ENCODE peak calls at places on chromosomes 16 and 17, in six cellular contexts. One of them, this sample, is unnamed.

GRCh38 chr17:8599351-8600011 is 31.0 kb downstream of the MYH10 start:
- DNase-seq in fibroblast of lung: no peak
- DNase-seq in AG04450: no peak
- DNase-seq in lung: no peak
- DNase-seq in ovary: no peak
- DNase-seq in kidney: no peak
- DNase-seq in this sample: no peak

GRCh38 chr16:58000706-58001676 is at the start of gene USB1:
- DNase-seq in kidney: peak; percentile 95
- DNase-seq in AG04450: peak; percentile 39
- DNase-seq in lung: peak; percentile 86
- DNase-seq in ovary: peak; percentile 86
- DNase-seq in fibroblast of lung: peak; percentile 72
- DNase-seq in this sample: peak; percentile 85

GRCh38 chr17:82281502-82282238 is 8.2 kb upstream of the CSNK1D start:
- DNase-seq in ovary: no peak
- DNase-seq in AG04450: no peak
- DNase-seq in fibroblast of lung: no peak
- DNase-seq in kidney: peak; percentile 92
- DNase-seq in lung: peak; percentile 78
- DNase-seq in this sample: peak; percentile 81

GRCh38 chr17:55567240-55568216 is 56.3 kb upstream of the SMIM36 start:
- DNase-seq in ovary: peak; percentile 91
- DNase-seq in lung: no peak
- DNase-seq in AG04450: no peak
- DNase-seq in kidney: no peak
- DNase-seq in fibroblast of lung: peak; percentile 46
- DNase-seq in this sample: no peak

GRCh38 chr17:44921122-44921882 is 6.0 kb upstream of the GFAP start:
- DNase-seq in fibroblast of lung: no peak
- DNase-seq in AG04450: no peak
- DNase-seq in ovary: no peak
- DNase-seq in lung: no peak
- DNase-seq in kidney: peak; percentile 64
- DNase-seq in this sample: no peak

GRCh38 chr17:77644981-77645380 is 313.5 kb upstream of the TNRC6C start:
- DNase-seq in fibroblast of lung: no peak
- DNase-seq in lung: no peak
- DNase-seq in AG04450: no peak
- DNase-seq in ovary: no peak
- DNase-seq in kidney: no peak
- DNase-seq in this sample: no peak

GRCh38 chr16:6961704-6962103 is 370.9 kb upstream of the RBFOX1 start:
- DNase-seq in fibroblast of lung: no peak
- DNase-seq in AG04450: no peak
- DNase-seq in lung: no peak
- DNase-seq in ovary: no peak
- DNase-seq in kidney: no peak
- DNase-seq in this sample: no peak

GRCh38 chr17:76529224-76529642 is 8.3 kb downstream of the CYGB start:
- DNase-seq in lung: peak; percentile 58
- DNase-seq in kidney: peak; percentile 95
- DNase-seq in ovary: peak; percentile 91
- DNase-seq in fibroblast of lung: peak; percentile 98
- DNase-seq in AG04450: no peak
- DNase-seq in this sample: no peak

GRCh38 chr17:37614391-37614790 is 5.2 kb upstream of the SYNRG start:
- DNase-seq in AG04450: peak; percentile 44
- DNase-seq in fibroblast of lung: peak; percentile 72
- DNase-seq in kidney: no peak
- DNase-seq in lung: no peak
- DNase-seq in ovary: no peak
- DNase-seq in this sample: no peak

GRCh38 chr17:65438708-65439294 is 122.6 kb downstream of the AXIN2 start:
- DNase-seq in kidney: no peak
- DNase-seq in ovary: no peak
- DNase-seq in AG04450: no peak
- DNase-seq in lung: no peak
- DNase-seq in fibroblast of lung: peak; percentile 25
- DNase-seq in this sample: no peak

GRCh38 chr16:89412811-89413210 is 77.5 kb downstream of the ANKRD11 start:
- DNase-seq in fibroblast of lung: no peak
- DNase-seq in kidney: no peak
- DNase-seq in ovary: no peak
- DNase-seq in AG04450: no peak
- DNase-seq in lung: no peak
- DNase-seq in this sample: no peak

GRCh38 chr17:4001048-4001590 is 36.9 kb upstream of the ATP2A3 start:
- DNase-seq in AG04450: no peak
- DNase-seq in lung: no peak
- DNase-seq in fibroblast of lung: no peak
- DNase-seq in ovary: no peak
- DNase-seq in kidney: no peak
- DNase-seq in this sample: no peak

GRCh38 chr17:65742433-65743312 is 181.2 kb upstream of the AXIN2 start:
- DNase-seq in fibroblast of lung: peak; percentile 62
- DNase-seq in lung: no peak
- DNase-seq in ovary: no peak
- DNase-seq in AG04450: peak; percentile 48
- DNase-seq in kidney: no peak
- DNase-seq in this sample: no peak

GRCh38 chr17:751269-752001 is 629 bp downstream of the GEMIN4 start:
- DNase-seq in ovary: peak; percentile 41
- DNase-seq in fibroblast of lung: peak; percentile 54
- DNase-seq in AG04450: no peak
- DNase-seq in kidney: peak; percentile 81
- DNase-seq in lung: peak; percentile 38
- DNase-seq in this sample: no peak

GRCh38 chr17:74873874-74874614 is 1.2 kb upstream of the FDXR start:
- DNase-seq in kidney: peak; percentile 62
- DNase-seq in AG04450: no peak
- DNase-seq in fibroblast of lung: no peak
- DNase-seq in ovary: no peak
- DNase-seq in lung: no peak
- DNase-seq in this sample: peak; percentile 29

GRCh38 chr16:30113031-30113710 is at the start of gene GDPD3:
- DNase-seq in fibroblast of lung: peak; percentile 9
- DNase-seq in AG04450: no peak
- DNase-seq in lung: no peak
- DNase-seq in ovary: no peak
- DNase-seq in kidney: peak; percentile 85
- DNase-seq in this sample: no peak

GRCh38 chr17:51491416-51491815 is 231.1 kb downstream of the UTP18 start:
- DNase-seq in kidney: no peak
- DNase-seq in fibroblast of lung: no peak
- DNase-seq in ovary: no peak
- DNase-seq in AG04450: no peak
- DNase-seq in lung: peak; percentile 62
- DNase-seq in this sample: no peak

GRCh38 chr17:74820037-74820436 is 39.6 kb downstream of the GRIN2C start:
- DNase-seq in fibroblast of lung: no peak
- DNase-seq in AG04450: no peak
- DNase-seq in ovary: no peak
- DNase-seq in kidney: no peak
- DNase-seq in lung: no peak
- DNase-seq in this sample: no peak

GRCh38 chr16:49598386-49599170 is 225.0 kb downstream of the C16orf78 start:
- DNase-seq in fibroblast of lung: no peak
- DNase-seq in ovary: no peak
- DNase-seq in AG04450: no peak
- DNase-seq in lung: no peak
- DNase-seq in kidney: no peak
- DNase-seq in this sample: no peak

GRCh38 chr17:81681672-81682071 is 1.9 kb downstream of the ARL16 start:
- DNase-seq in ovary: no peak
- DNase-seq in lung: no peak
- DNase-seq in AG04450: no peak
- DNase-seq in fibroblast of lung: no peak
- DNase-seq in kidney: no peak
- DNase-seq in this sample: peak; percentile 55

GRCh38 chr17:32971171-32971570 is 20.5 kb upstream of the SPACA3 start:
- DNase-seq in lung: peak; percentile 33
- DNase-seq in AG04450: no peak
- DNase-seq in ovary: no peak
- DNase-seq in fibroblast of lung: no peak
- DNase-seq in kidney: no peak
- DNase-seq in this sample: no peak

GRCh38 chr16:3058173-3059030 is 7.0 kb upstream of the IL32 start:
- DNase-seq in lung: no peak
- DNase-seq in ovary: peak; percentile 43
- DNase-seq in AG04450: no peak
- DNase-seq in kidney: peak; percentile 88
- DNase-seq in fibroblast of lung: peak; percentile 9
- DNase-seq in this sample: peak; percentile 74

GRCh38 chr17:72945468-72945867 is 147.0 kb downstream of the SLC39A11 start:
- DNase-seq in lung: no peak
- DNase-seq in ovary: no peak
- DNase-seq in fibroblast of lung: no peak
- DNase-seq in AG04450: no peak
- DNase-seq in kidney: no peak
- DNase-seq in this sample: no peak

DNA sequence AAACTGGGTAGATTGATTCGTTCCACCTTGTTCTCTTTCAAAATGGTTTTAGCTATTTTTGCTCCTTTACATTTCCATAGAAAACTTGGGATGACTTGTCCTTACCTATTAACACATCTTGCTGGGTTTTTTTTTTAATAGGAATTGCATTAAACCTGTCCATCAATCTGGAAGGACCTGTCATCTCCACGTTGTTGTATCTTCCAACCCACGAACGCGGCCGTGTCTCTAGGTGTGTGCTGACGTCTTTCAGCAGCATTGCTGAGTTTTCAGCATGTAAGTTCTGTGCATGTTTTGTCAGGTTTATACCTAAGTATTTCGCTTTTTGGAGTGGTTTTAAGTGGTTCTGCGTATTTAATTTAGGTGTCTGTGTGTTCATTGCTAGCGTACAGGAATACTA is 60.4 kb upstream of the GNG13 start:
- DNase-seq in kidney: no peak
- DNase-seq in lung: no peak
- DNase-seq in AG04450: no peak
- DNase-seq in fibroblast of lung: no peak
- DNase-seq in ovary: no peak
- DNase-seq in this sample: no peak
- H3K9me3 ChIP-seq in kidney: no peaks in the 10 kb centered on the region
- H3K9me3 ChIP-seq in lung: no peaks in the 10 kb centered on the region
- H3K9me3 ChIP-seq in AG04450: peaks cover 27% of the 10 kb centered on the region
- H3K9me3 ChIP-seq in fibroblast of lung: no peaks in the 10 kb centered on the region
- H3K9me3 ChIP-seq in ovary: no peaks in the 10 kb centered on the region
- H3K9me3 ChIP-seq in this sample: no peaks in the 10 kb centered on the region

GRCh38 chr16:35573407-35573806 is 2114.0 kb downstream of the TP53TG3F start:
- DNase-seq in fibroblast of lung: no peak
- DNase-seq in kidney: no peak
- DNase-seq in AG04450: no peak
- DNase-seq in ovary: no peak
- DNase-seq in lung: no peak
- DNase-seq in this sample: no peak

GRCh38 chr16:35574011-35574410 is 2114.6 kb downstream of the TP53TG3F start:
- DNase-seq in lung: no peak
- DNase-seq in ovary: no peak
- DNase-seq in kidney: no peak
- DNase-seq in fibroblast of lung: no peak
- DNase-seq in AG04450: no peak
- DNase-seq in this sample: peak; percentile 53

GRCh38 chr16:35572186-35572585 is 2112.8 kb downstream of the TP53TG3F start:
- DNase-seq in kidney: no peak
- DNase-seq in ovary: no peak
- DNase-seq in fibroblast of lung: no peak
- DNase-seq in AG04450: no peak
- DNase-seq in lung: no peak
- DNase-seq in this sample: no peak

GRCh38 chr16:35574454-35575431 is 2115.3 kb downstream of the TP53TG3F start:
- DNase-seq in AG04450: no peak
- DNase-seq in fibroblast of lung: no peak
- DNase-seq in ovary: no peak
- DNase-seq in lung: no peak
- DNase-seq in kidney: peak; percentile 76
- DNase-seq in this sample: peak; percentile 69

GRCh38 chr16:35575432-35575821 is 2116.0 kb downstream of the TP53TG3F start:
- DNase-seq in AG04450: no peak
- DNase-seq in fibroblast of lung: no peak
- DNase-seq in lung: no peak
- DNase-seq in kidney: no peak
- DNase-seq in ovary: no peak
- DNase-seq in this sample: no peak
- H3K9me3 ChIP-seq in AG04450: peaks cover 60% of the 10 kb centered on the region
- H3K9me3 ChIP-seq in fibroblast of lung: no peaks in the 10 kb centered on the region
- H3K9me3 ChIP-seq in lung: no peaks in the 10 kb centered on the region
- H3K9me3 ChIP-seq in kidney: no peaks in the 10 kb centered on the region
- H3K9me3 ChIP-seq in ovary: peaks cover 6% of the 10 kb centered on the region
- H3K9me3 ChIP-seq in this sample: no peaks in the 10 kb centered on the region

DNA sequence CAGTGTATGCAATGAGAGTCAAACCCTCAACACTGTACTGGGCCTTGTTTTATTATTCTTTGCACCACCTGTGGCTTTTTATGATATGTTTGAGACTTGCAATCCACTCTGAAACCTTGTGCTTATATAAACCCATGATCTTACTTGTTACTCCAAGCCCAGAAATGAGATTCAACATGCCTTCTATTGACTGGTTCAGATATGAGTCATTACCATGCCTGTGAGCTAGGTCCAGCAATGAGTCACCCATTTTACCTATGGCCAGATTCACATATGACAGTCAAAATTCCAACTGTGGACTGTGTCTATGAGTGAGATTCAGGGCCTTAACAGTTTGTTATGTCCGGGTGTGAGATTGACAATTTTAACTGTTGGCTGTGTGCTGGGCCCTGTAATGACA is 1846.1 kb downstream of the TP53TG3F start:
- DNase-seq in kidney: no peak
- DNase-seq in ovary: no peak
- DNase-seq in lung: no peak
- DNase-seq in AG04450: no peak
- DNase-seq in fibroblast of lung: no peak
- DNase-seq in this sample: no peak
- H3K9me3 ChIP-seq in kidney: no peaks in the 10 kb centered on the region
- H3K9me3 ChIP-seq in ovary: no peaks in the 10 kb centered on the region
- H3K9me3 ChIP-seq in lung: no peaks in the 10 kb centered on the region
- H3K9me3 ChIP-seq in AG04450: peaks cover 17% of the 10 kb centered on the region
- H3K9me3 ChIP-seq in fibroblast of lung: no peaks in the 10 kb centered on the region
- H3K9me3 ChIP-seq in this sample: no peaks in the 10 kb centered on the region

GRCh38 chr17:12269751-12270150 is 249.1 kb downstream of the MAP2K4 start:
- DNase-seq in fibroblast of lung: no peak
- DNase-seq in ovary: no peak
- DNase-seq in AG04450: no peak
- DNase-seq in lung: no peak
- DNase-seq in kidney: no peak
- DNase-seq in this sample: no peak
- H3K9me3 ChIP-seq in fibroblast of lung: no peaks in the 10 kb centered on the region
- H3K9me3 ChIP-seq in ovary: no peaks in the 10 kb centered on the region
- H3K9me3 ChIP-seq in AG04450: no peaks in the 10 kb centered on the region
- H3K9me3 ChIP-seq in lung: no peaks in the 10 kb centered on the region
- H3K9me3 ChIP-seq in kidney: no peaks in the 10 kb centered on the region
- H3K9me3 ChIP-seq in this sample: no peaks in the 10 kb centered on the region